ENCODE peak calls at places on chromosomes 6 and 20, in four cellular contexts. G, J, Z and E are unnamed samples.

GRCh38 chr6:91167846-91168245 is 581.0 kb upstream of the MAP3K7 start:
- DNase-seq in Z (no peak), J (no peak), G (no peak), E (no peak)

GRCh38 chr6:127939442-127940066 is 38.7 kb upstream of the THEMIS start:
- DNase-seq in G (no peak), J (no peak), Z (no peak), E (no peak)

GRCh38 chr6:107976267-107976783 is 18.3 kb upstream of the SEC63 start:
- DNase-seq in G (no peak), J (no peak), Z (no peak), E (no peak)

GRCh38 chr6:154157082-154157481 is 118.0 kb downstream of the OPRM1 start:
- DNase-seq in Z (no peak), J (peak), G (no peak), E (no peak)

GRCh38 chr6:143999406-143999805 is 8.7 kb downstream of the PLAGL1 start:
- DNase-seq in Z (no peak), G (no peak), J (no peak), E (no peak)

GRCh38 chr6:12238191-12238590 is 52.0 kb upstream of the EDN1 start:
- DNase-seq in G (no peak), Z (no peak), J (no peak), E (no peak)

GRCh38 chr6:152124432-152125074 is 317.1 kb downstream of the ESR1 start:
- DNase-seq in J (no peak), Z (no peak), G (no peak), E (no peak)

GRCh38 chr20:31691646-31692275 is 30.9 kb downstream of the BCL2L1 start:
- DNase-seq in G (no peak), J (no peak), Z (no peak), E (no peak)

GRCh38 chr20:41061155-41061554 is 32.5 kb downstream of the TOP1 start:
- DNase-seq in Z (no peak), G (no peak), J (no peak), E (no peak)

GRCh38 chr6:108748959-108749358 is 99.3 kb upstream of the ARMC2 start:
- DNase-seq in J (no peak), Z (no peak), G (no peak), E (no peak)

GRCh38 chr20:10761786-10762185 is 88.0 kb upstream of the JAG1 start:
- DNase-seq in Z (no peak), G (no peak), J (no peak), E (peak)

GRCh38 chr6:1335367-1336037 is 23.6 kb downstream of the FOXQ1 start:
- DNase-seq in Z (no peak), J (no peak), G (no peak), E (no peak)

GRCh38 chr6:106125925-106126435 is 39.8 kb downstream of the PRDM1 start:
- DNase-seq in J (no peak), Z (no peak), G (no peak), E (no peak)

GRCh38 chr6:1901556-1901955 is 291.8 kb downstream of the FOXC1 start:
- DNase-seq in Z (no peak), J (no peak), G (no peak), E (no peak)

GRCh38 chr6:146543211-146543939 is at the start of gene RAB32:
- DNase-seq in J (no peak), Z (peak), G (peak), E (peak)

GRCh38 chr20:41336711-41337492 is 3.7 kb upstream of the LPIN3 start:
- DNase-seq in Z (no peak), G (no peak), J (no peak), E (no peak)

GRCh38 chr6:137867685-137868509 is 838 bp downstream of the TNFAIP3 start:
- DNase-seq in G (no peak), J (peak), Z (no peak), E (peak)

GRCh38 chr6:137866200-137866913 is 702 bp upstream of the TNFAIP3 start:
- DNase-seq in Z (no peak), J (no peak), G (no peak), E (peak)

GRCh38 chr6:137864812-137865508 is 2.1 kb upstream of the TNFAIP3 start:
- DNase-seq in J (no peak), Z (no peak), G (no peak), E (no peak)

GRCh38 chr6:137868721-137869631 is 1.9 kb downstream of the TNFAIP3 start:
- DNase-seq in G (no peak), J (peak), Z (no peak), E (no peak)

DNA sequence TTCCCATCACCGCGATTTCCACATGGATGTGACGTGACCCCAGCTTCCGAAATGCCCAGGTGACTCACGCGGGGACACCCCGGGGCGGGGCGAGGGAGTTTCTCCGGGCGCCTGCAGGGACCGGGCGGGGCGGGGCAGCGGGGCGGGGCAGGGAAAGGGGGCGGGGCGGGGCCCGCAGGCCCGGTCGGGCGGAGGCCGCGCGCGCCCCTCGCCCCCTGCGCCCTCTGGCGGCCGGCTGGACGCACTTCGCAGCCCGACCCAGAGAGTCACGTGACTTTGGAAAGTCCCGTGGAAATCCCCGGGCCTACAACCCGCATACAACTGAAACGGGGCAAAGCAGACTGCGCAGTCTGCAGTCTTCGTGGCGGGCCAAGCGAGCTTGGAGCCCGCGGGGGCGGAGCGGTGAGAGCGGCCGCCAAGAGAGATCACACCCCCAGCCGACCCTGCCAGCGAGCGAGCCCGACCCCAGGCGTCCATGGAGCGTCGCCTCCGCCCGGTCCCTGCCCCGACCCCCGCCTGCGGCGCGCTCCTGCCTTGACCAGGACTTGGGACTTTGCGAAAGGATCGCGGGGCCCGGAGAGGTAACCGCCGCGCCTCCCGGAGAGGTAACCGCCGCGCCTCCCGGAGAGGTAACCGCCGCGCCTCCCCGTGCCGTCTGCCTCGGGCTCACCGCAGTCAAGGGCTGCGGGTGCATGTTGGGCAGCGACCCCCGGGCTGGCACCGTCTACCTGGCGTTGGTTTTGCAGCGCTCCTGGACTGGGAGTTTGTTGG is at the start of gene TNFAIP3:
- DNase-seq in J (peak), G (peak), Z (peak), E (peak)
- H3K27ac ChIP-seq in J (peak), G (peak), Z (peak), E (peak)

DNA sequence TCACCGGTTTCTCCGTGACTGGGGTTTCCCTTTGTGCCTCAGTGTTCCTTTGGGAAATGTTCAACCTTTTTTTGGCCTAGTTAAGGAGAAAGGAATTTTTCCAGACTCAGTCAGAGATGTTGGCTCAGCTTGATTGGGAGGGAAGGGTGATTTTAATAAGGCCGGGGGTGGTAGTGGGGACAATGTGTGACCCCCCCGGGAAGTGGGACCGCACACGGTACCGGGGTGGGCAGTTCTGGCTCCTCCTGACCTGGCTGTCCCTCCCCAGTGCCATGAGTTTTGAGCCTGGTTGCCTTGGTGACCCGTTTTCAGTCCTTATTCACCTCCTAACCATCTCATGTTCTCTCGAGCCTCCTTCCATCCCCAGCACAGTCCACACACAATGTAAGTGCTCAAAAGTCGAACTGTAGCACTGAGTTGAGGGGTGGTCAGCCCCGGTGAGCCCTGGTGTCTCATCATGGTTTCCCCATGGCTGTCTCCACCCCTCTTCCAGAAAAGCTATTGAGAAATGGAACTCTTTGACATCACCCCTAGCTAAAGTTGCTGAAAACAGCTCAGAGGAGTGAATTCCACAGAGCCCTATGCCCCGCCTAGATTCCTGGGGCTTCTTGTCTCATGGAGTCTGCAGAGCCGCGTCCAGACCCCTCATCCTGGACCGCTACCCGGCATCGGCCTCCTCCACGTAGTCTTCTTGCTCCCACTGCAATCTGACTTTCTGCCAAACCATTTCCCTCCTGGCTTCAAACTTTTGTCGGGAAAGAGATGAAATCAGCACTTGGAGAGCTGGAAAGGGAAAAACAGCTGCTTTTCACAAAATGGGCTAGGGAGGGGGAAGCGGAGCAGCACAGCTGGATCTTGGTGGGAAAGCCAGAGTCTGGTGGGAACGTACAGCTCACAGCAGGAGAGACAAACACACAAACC is 132.4 kb downstream of the SNX5 start:
- DNase-seq in J (no peak), G (peak), Z (no peak), E (peak)
- H3K27ac ChIP-seq in J (no peak), G (peak), Z (peak), E (peak)

GRCh38 chr6:159715168-159715567 is 12.1 kb upstream of the WTAP start:
- DNase-seq in Z (no peak), G (no peak), J (no peak), E (no peak)
- H3K27ac ChIP-seq in Z (peak), G (peak), J (no peak), E (peak)

GRCh38 chr20:63032026-63032800 is 25.4 kb upstream of the BHLHE23 start:
- DNase-seq in Z (no peak), J (no peak), G (no peak), E (no peak)

GRCh38 chr20:63033635-63034510 is 27.1 kb upstream of the BHLHE23 start:
- DNase-seq in J (no peak), G (no peak), Z (no peak), E (peak)

GRCh38 chr20:63031251-63032014 is 24.7 kb upstream of the BHLHE23 start:
- DNase-seq in Z (no peak), J (no peak), G (no peak), E (no peak)

GRCh38 chr20:63035284-63036185 is 28.8 kb upstream of the BHLHE23 start:
- DNase-seq in G (no peak), J (no peak), Z (no peak), E (no peak)

DNA sequence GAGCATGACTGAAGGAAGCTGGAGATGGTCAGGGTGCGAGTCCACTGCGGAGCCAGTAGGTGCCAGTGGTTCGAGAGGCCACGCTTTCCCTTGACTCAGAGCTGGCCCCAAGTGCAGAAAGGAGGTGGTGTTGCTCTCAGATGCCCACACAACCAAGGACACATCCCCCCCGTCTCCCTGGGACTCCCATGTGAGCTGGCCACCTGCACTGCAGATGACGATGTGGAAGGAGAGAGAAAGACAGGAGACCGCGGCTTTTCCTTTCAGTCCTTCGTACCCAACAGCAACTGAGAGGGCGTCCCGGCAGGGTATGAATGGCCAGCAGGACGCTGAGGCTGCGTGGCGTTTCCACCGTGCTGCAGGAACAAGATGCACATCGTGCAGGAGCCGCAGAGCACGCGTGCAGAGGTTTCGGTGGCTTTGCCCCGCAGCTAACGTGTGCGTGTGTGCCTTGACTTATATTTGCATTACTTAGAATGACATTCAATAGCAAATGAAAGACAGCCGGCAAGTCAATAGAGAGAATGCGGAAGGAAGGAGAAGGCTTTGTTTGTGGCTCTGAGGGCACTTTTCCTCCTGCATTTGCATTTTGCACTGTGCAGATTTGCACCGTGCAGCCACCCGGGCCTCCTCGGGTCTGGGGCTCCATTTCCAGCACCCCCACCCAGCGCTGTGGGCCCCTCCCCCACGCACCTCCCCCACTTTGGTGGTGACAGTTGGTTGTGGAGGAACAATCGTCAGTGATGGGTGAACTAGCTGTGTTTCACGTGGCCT is 26.3 kb upstream of the BHLHE23 start:
- DNase-seq in G (no peak), J (no peak), Z (no peak), E (peak)
- H3K27ac ChIP-seq in G (no peak), J (no peak), Z (no peak), E (no peak)

DNA sequence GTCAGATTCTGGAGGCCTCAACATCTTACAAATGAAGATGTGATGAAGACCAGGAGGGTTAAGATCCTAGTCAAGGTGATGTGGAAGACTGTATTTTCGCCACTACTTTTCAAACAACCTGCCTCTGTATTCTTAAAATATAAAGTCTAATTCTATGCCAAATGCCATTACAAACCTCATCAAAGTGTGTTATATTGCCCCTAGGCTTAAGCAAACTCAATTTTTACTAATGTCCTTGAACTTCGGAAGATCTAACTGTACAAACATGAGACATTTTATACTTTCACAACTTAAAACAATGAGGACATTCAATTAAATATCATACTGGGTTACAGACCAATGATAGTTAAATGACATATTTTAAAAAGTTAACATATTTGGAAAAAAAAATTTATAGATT is 19.1 kb downstream of the ASCC3 start:
- DNase-seq in G (no peak), Z (no peak), J (no peak), E (no peak)
- H3K27ac ChIP-seq in G (no peak), Z (no peak), J (no peak), E (no peak)

DNA sequence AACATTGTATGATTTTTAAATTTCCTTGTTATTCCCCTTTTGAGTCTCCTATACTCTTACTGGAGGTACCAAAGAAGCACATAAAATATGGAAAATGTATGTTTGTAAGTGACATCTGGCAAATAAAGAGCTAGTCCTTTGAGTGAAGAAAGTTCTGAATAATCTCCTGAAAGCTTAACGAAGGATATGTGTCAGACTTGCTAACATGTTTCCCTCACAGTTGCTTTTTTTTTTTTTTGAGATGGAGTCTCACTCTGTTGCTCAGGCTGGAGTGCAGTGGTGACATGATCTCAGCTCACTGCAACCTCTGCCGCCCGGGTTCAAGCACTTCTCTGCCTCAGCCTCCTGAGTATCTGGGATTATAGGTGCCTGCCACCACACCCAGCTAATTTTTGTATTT is 63.6 kb downstream of the STK4 start:
- DNase-seq in Z (no peak), G (no peak), J (no peak), E (no peak)
- H3K27ac ChIP-seq in Z (no peak), G (no peak), J (no peak), E (no peak)

GRCh38 chr6:112207773-112208172 is 46.6 kb downstream of the LAMA4 start:
- DNase-seq in J (no peak), G (no peak), Z (no peak), E (no peak)
- H3K27ac ChIP-seq in J (no peak), G (no peak), Z (no peak), E (no peak)